ENCODE peak calls at places on chromosome 5, in eight cellular contexts. One of them, this sample, is unnamed. For H3K9me3, the result is how much of the 10 kb centered on the place peaks cover.

GRCh38 chr5:127298623-127299022 is 8.0 kb downstream of the MEGF10 start:
- DNase-seq in CD8-positive, alpha-beta T cell: no peak
- DNase-seq in HCT116: no peak
- DNase-seq in IMR-90: no peak
- DNase-seq in fibroblast of lung: no peak
- DNase-seq in small intestine: no peak
- DNase-seq in heart right ventricle: no peak
- DNase-seq in heart left ventricle: no peak
- DNase-seq in this sample: no peak

GRCh38 chr5:56962286-56962685 is 10.4 kb upstream of the MIER3 start:
- DNase-seq in IMR-90: no peak
- DNase-seq in heart left ventricle: no peak
- DNase-seq in small intestine: no peak
- DNase-seq in heart right ventricle: no peak
- DNase-seq in fibroblast of lung: no peak
- DNase-seq in HCT116: no peak
- DNase-seq in CD8-positive, alpha-beta T cell: no peak
- DNase-seq in this sample: peak

GRCh38 chr5:95835682-95836405 is 13.3 kb upstream of the GLRX start:
- DNase-seq in HCT116: no peak
- DNase-seq in IMR-90: no peak
- DNase-seq in heart left ventricle: no peak
- DNase-seq in CD8-positive, alpha-beta T cell: no peak
- DNase-seq in heart right ventricle: no peak
- DNase-seq in small intestine: no peak
- DNase-seq in fibroblast of lung: no peak
- DNase-seq in this sample: no peak

GRCh38 chr5:142225141-142225540 is 99.7 kb downstream of the SPRY4 start:
- DNase-seq in heart left ventricle: no peak
- DNase-seq in IMR-90: no peak
- DNase-seq in fibroblast of lung: no peak
- DNase-seq in heart right ventricle: no peak
- DNase-seq in HCT116: no peak
- DNase-seq in small intestine: no peak
- DNase-seq in CD8-positive, alpha-beta T cell: no peak
- DNase-seq in this sample: no peak

GRCh38 chr5:83711982-83712601 is 8.6 kb downstream of the HAPLN1 start:
- DNase-seq in IMR-90: peak
- DNase-seq in CD8-positive, alpha-beta T cell: no peak
- DNase-seq in fibroblast of lung: peak
- DNase-seq in small intestine: peak
- DNase-seq in HCT116: no peak
- DNase-seq in heart right ventricle: no peak
- DNase-seq in heart left ventricle: no peak
- DNase-seq in this sample: peak

GRCh38 chr5:175541264-175541663 is 62.9 kb downstream of the SFXN1 start:
- DNase-seq in HCT116: no peak
- DNase-seq in CD8-positive, alpha-beta T cell: no peak
- DNase-seq in IMR-90: no peak
- DNase-seq in heart right ventricle: no peak
- DNase-seq in heart left ventricle: no peak
- DNase-seq in fibroblast of lung: no peak
- DNase-seq in small intestine: no peak
- DNase-seq in this sample: no peak

GRCh38 chr5:149114403-149115312 is 26.6 kb upstream of the ABLIM3 start:
- DNase-seq in small intestine: peak
- DNase-seq in fibroblast of lung: peak
- DNase-seq in CD8-positive, alpha-beta T cell: peak
- DNase-seq in heart left ventricle: peak
- DNase-seq in IMR-90: peak
- DNase-seq in HCT116: peak
- DNase-seq in heart right ventricle: no peak
- DNase-seq in this sample: peak

GRCh38 chr5:138953370-138954256 is 78.5 kb upstream of the LRRTM2 start:
- DNase-seq in heart left ventricle: peak
- DNase-seq in CD8-positive, alpha-beta T cell: peak
- DNase-seq in heart right ventricle: peak
- DNase-seq in HCT116: no peak
- DNase-seq in IMR-90: peak
- DNase-seq in small intestine: peak
- DNase-seq in fibroblast of lung: peak
- DNase-seq in this sample: peak

GRCh38 chr5:76082790-76083554 is at the start of gene SV2C:
- DNase-seq in HCT116: no peak
- DNase-seq in small intestine: peak
- DNase-seq in fibroblast of lung: peak
- DNase-seq in IMR-90: no peak
- DNase-seq in heart right ventricle: no peak
- DNase-seq in heart left ventricle: no peak
- DNase-seq in CD8-positive, alpha-beta T cell: no peak
- DNase-seq in this sample: peak

GRCh38 chr5:39102684-39103155 is 28.5 kb upstream of the RICTOR start:
- DNase-seq in IMR-90: peak
- DNase-seq in heart right ventricle: no peak
- DNase-seq in heart left ventricle: no peak
- DNase-seq in HCT116: no peak
- DNase-seq in small intestine: no peak
- DNase-seq in fibroblast of lung: peak
- DNase-seq in CD8-positive, alpha-beta T cell: no peak
- DNase-seq in this sample: no peak

GRCh38 chr5:36198281-36198680 is 43.4 kb downstream of the NADK2 start:
- DNase-seq in HCT116: no peak
- DNase-seq in heart left ventricle: no peak
- DNase-seq in heart right ventricle: no peak
- DNase-seq in IMR-90: peak
- DNase-seq in small intestine: no peak
- DNase-seq in fibroblast of lung: peak
- DNase-seq in CD8-positive, alpha-beta T cell: no peak
- DNase-seq in this sample: no peak

GRCh38 chr5:104265531-104266130 is 703.0 kb upstream of the NUDT12 start:
- DNase-seq in CD8-positive, alpha-beta T cell: no peak
- DNase-seq in fibroblast of lung: peak
- DNase-seq in small intestine: no peak
- DNase-seq in IMR-90: no peak
- DNase-seq in heart right ventricle: no peak
- DNase-seq in HCT116: no peak
- DNase-seq in heart left ventricle: no peak
- DNase-seq in this sample: no peak

GRCh38 chr5:139177809-139178581 is 20.2 kb downstream of the SIL1 start:
- DNase-seq in small intestine: no peak
- DNase-seq in HCT116: no peak
- DNase-seq in CD8-positive, alpha-beta T cell: no peak
- DNase-seq in IMR-90: peak
- DNase-seq in heart left ventricle: peak
- DNase-seq in heart right ventricle: peak
- DNase-seq in fibroblast of lung: no peak
- DNase-seq in this sample: peak

GRCh38 chr5:14925326-14925725 is 53.7 kb upstream of the ANKH start:
- DNase-seq in heart left ventricle: no peak
- DNase-seq in fibroblast of lung: peak
- DNase-seq in IMR-90: peak
- DNase-seq in heart right ventricle: no peak
- DNase-seq in CD8-positive, alpha-beta T cell: no peak
- DNase-seq in HCT116: no peak
- DNase-seq in small intestine: no peak
- DNase-seq in this sample: no peak

GRCh38 chr5:41122459-41122858 is 51.3 kb upstream of the MROH2B start:
- DNase-seq in CD8-positive, alpha-beta T cell: no peak
- DNase-seq in IMR-90: no peak
- DNase-seq in heart right ventricle: no peak
- DNase-seq in fibroblast of lung: no peak
- DNase-seq in HCT116: no peak
- DNase-seq in heart left ventricle: no peak
- DNase-seq in small intestine: no peak
- DNase-seq in this sample: no peak

GRCh38 chr5:103645816-103646215 is 83.2 kb upstream of the NUDT12 start:
- DNase-seq in CD8-positive, alpha-beta T cell: no peak
- DNase-seq in small intestine: no peak
- DNase-seq in fibroblast of lung: no peak
- DNase-seq in HCT116: no peak
- DNase-seq in heart right ventricle: no peak
- DNase-seq in IMR-90: no peak
- DNase-seq in heart left ventricle: no peak
- DNase-seq in this sample: no peak

GRCh38 chr5:59620535-59621212 is 272.9 kb downstream of the PDE4D start:
- DNase-seq in fibroblast of lung: peak
- DNase-seq in heart right ventricle: no peak
- DNase-seq in HCT116: no peak
- DNase-seq in small intestine: no peak
- DNase-seq in CD8-positive, alpha-beta T cell: no peak
- DNase-seq in heart left ventricle: no peak
- DNase-seq in IMR-90: no peak
- DNase-seq in this sample: no peak

GRCh38 chr5:35990524-35990923 is 666 bp downstream of the UGT3A1 start:
- DNase-seq in fibroblast of lung: no peak
- DNase-seq in CD8-positive, alpha-beta T cell: no peak
- DNase-seq in HCT116: no peak
- DNase-seq in IMR-90: no peak
- DNase-seq in heart left ventricle: no peak
- DNase-seq in small intestine: peak
- DNase-seq in heart right ventricle: no peak
- DNase-seq in this sample: no peak

GRCh38 chr5:151664694-151665583 is 21.8 kb downstream of the SPARC start:
- DNase-seq in CD8-positive, alpha-beta T cell: no peak
- DNase-seq in heart right ventricle: peak
- DNase-seq in small intestine: no peak
- DNase-seq in IMR-90: peak
- DNase-seq in HCT116: no peak
- DNase-seq in heart left ventricle: peak
- DNase-seq in fibroblast of lung: peak
- DNase-seq in this sample: peak

GRCh38 chr5:88690619-88691560 is 192.1 kb downstream of the MEF2C start:
- DNase-seq in small intestine: peak
- DNase-seq in fibroblast of lung: peak
- DNase-seq in heart right ventricle: peak
- DNase-seq in IMR-90: peak
- DNase-seq in HCT116: peak
- DNase-seq in heart left ventricle: peak
- DNase-seq in CD8-positive, alpha-beta T cell: peak
- DNase-seq in this sample: peak

GRCh38 chr5:58135571-58136335 is 324.1 kb downstream of the PLK2 start:
- DNase-seq in HCT116: no peak
- DNase-seq in heart right ventricle: no peak
- DNase-seq in CD8-positive, alpha-beta T cell: no peak
- DNase-seq in heart left ventricle: no peak
- DNase-seq in IMR-90: peak
- DNase-seq in small intestine: no peak
- DNase-seq in fibroblast of lung: peak
- DNase-seq in this sample: no peak

GRCh38 chr5:122313001-122313402 is 965 bp downstream of the SNCAIP start:
- DNase-seq in heart left ventricle: peak
- DNase-seq in fibroblast of lung: peak
- DNase-seq in small intestine: no peak
- DNase-seq in heart right ventricle: peak
- DNase-seq in IMR-90: peak
- DNase-seq in HCT116: no peak
- DNase-seq in CD8-positive, alpha-beta T cell: no peak
- DNase-seq in this sample: no peak
- H3K4me3 ChIP-seq in heart left ventricle: peak
- H3K4me3 ChIP-seq in fibroblast of lung: peak
- H3K4me3 ChIP-seq in small intestine: no peak
- H3K4me3 ChIP-seq in heart right ventricle: peak
- H3K4me3 ChIP-seq in IMR-90: peak
- H3K4me3 ChIP-seq in HCT116: peak
- H3K4me3 ChIP-seq in CD8-positive, alpha-beta T cell: no peak
- H3K4me3 ChIP-seq in this sample: no peak

GRCh38 chr5:8500426-8500825 is 631.5 kb downstream of the MTRR start:
- DNase-seq in heart right ventricle: no peak
- DNase-seq in fibroblast of lung: no peak
- DNase-seq in small intestine: no peak
- DNase-seq in IMR-90: peak
- DNase-seq in HCT116: no peak
- DNase-seq in heart left ventricle: no peak
- DNase-seq in CD8-positive, alpha-beta T cell: no peak
- DNase-seq in this sample: no peak
- H3K9me3 ChIP-seq in heart right ventricle: under half
- H3K9me3 ChIP-seq in fibroblast of lung: under half
- H3K9me3 ChIP-seq in small intestine: under half
- H3K9me3 ChIP-seq in IMR-90: under half
- H3K9me3 ChIP-seq in HCT116: under half
- H3K9me3 ChIP-seq in heart left ventricle: under half
- H3K9me3 ChIP-seq in CD8-positive, alpha-beta T cell: under half
- H3K9me3 ChIP-seq in this sample: under half

GRCh38 chr5:143403607-143404415 is at the start of gene NR3C1:
- DNase-seq in heart right ventricle: peak
- DNase-seq in heart left ventricle: peak
- DNase-seq in IMR-90: peak
- DNase-seq in CD8-positive, alpha-beta T cell: peak
- DNase-seq in fibroblast of lung: peak
- DNase-seq in small intestine: peak
- DNase-seq in HCT116: no peak
- DNase-seq in this sample: peak

GRCh38 chr5:143405747-143406098 is 2.2 kb upstream of the NR3C1 start:
- DNase-seq in IMR-90: no peak
- DNase-seq in small intestine: no peak
- DNase-seq in fibroblast of lung: no peak
- DNase-seq in HCT116: no peak
- DNase-seq in heart right ventricle: no peak
- DNase-seq in CD8-positive, alpha-beta T cell: no peak
- DNase-seq in heart left ventricle: no peak
- DNase-seq in this sample: no peak

GRCh38 chr5:143405063-143405746 is 1.7 kb upstream of the NR3C1 start:
- DNase-seq in HCT116: no peak
- DNase-seq in fibroblast of lung: peak
- DNase-seq in heart right ventricle: peak
- DNase-seq in CD8-positive, alpha-beta T cell: peak
- DNase-seq in small intestine: peak
- DNase-seq in IMR-90: peak
- DNase-seq in heart left ventricle: peak
- DNase-seq in this sample: peak

GRCh38 chr5:143404416-143405062 is 1.1 kb upstream of the NR3C1 start:
- DNase-seq in IMR-90: peak
- DNase-seq in small intestine: peak
- DNase-seq in HCT116: no peak
- DNase-seq in fibroblast of lung: peak
- DNase-seq in CD8-positive, alpha-beta T cell: peak
- DNase-seq in heart right ventricle: peak
- DNase-seq in heart left ventricle: peak
- DNase-seq in this sample: peak

DNA sequence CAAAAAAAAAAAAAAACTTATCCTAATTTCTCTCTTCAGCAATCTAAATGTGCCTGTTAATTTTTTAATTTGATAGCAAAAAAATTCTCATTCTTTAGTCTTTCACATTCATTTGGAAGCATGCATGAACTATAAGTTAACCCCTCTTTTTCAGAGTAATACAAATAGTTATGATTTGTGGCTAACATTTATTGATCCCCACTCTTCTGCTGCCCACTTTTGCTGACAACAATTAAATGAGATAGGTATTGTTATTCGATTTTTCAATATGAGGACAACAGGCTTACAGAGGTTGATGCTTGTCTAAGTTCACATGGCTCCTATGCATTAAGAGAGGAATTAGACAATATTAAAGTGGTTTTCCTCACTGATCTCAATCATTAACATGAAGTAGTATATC is 2.9 kb upstream of the NR3C1 start:
- DNase-seq in fibroblast of lung: no peak
- DNase-seq in CD8-positive, alpha-beta T cell: no peak
- DNase-seq in heart left ventricle: no peak
- DNase-seq in heart right ventricle: no peak
- DNase-seq in HCT116: no peak
- DNase-seq in IMR-90: no peak
- DNase-seq in small intestine: no peak
- DNase-seq in this sample: no peak
- H3K4me3 ChIP-seq in fibroblast of lung: no peak
- H3K4me3 ChIP-seq in CD8-positive, alpha-beta T cell: no peak
- H3K4me3 ChIP-seq in heart left ventricle: no peak
- H3K4me3 ChIP-seq in heart right ventricle: no peak
- H3K4me3 ChIP-seq in HCT116: no peak
- H3K4me3 ChIP-seq in IMR-90: no peak
- H3K4me3 ChIP-seq in small intestine: no peak
- H3K4me3 ChIP-seq in this sample: no peak

GRCh38 chr5:172243302-172243701 is 40.3 kb downstream of the UBTD2 start:
- DNase-seq in small intestine: no peak
- DNase-seq in CD8-positive, alpha-beta T cell: no peak
- DNase-seq in fibroblast of lung: no peak
- DNase-seq in heart right ventricle: no peak
- DNase-seq in IMR-90: no peak
- DNase-seq in heart left ventricle: no peak
- DNase-seq in HCT116: no peak
- DNase-seq in this sample: no peak
- H3K9me3 ChIP-seq in small intestine: under half
- H3K9me3 ChIP-seq in CD8-positive, alpha-beta T cell: under half
- H3K9me3 ChIP-seq in fibroblast of lung: under half
- H3K9me3 ChIP-seq in heart right ventricle: under half
- H3K9me3 ChIP-seq in IMR-90: under half
- H3K9me3 ChIP-seq in heart left ventricle: under half
- H3K9me3 ChIP-seq in HCT116: under half
- H3K9me3 ChIP-seq in this sample: under half

This sample was measured in BE2C.